ENCODE peak calls at places on chromosomes 12 and 14, in eight cellular contexts. R is natural killer cell; C is DMS153; U is lower lobe of right lung; T is iPS DF 6.9; A is Jurkat, Clone E6-1; X is stimulated activated CD8-positive, alpha-beta memory T cell treated with anti-CD3 and anti-CD28 coated beads, Interleukin-7, amount 100 ng/mL, for 1 hour; F is glutamatergic neuron. L is an unnamed sample.
A peak's percentile ranks its signal among the peaks of the same experiment; 100 is the strongest.

GRCh38 chr14:97602438-97603117 is 805.4 kb downstream of the VRK1 start:
- DNase-seq in X (peak; percentile 34), C (peak; percentile 24), A (peak; percentile 73), R (peak; percentile 34), F (no peak), T (no peak), U (no peak), L (no peak)

GRCh38 chr14:98218213-98218612 is 1053.8 kb downstream of the BCL11B start:
- DNase-seq in C (no peak), F (no peak), U (no peak), A (no peak), R (no peak), T (no peak), X (no peak), L (no peak)

GRCh38 chr12:64229240-64229639 is 7.1 kb upstream of the KICS2 start:
- DNase-seq in X (no peak), T (no peak), A (no peak), F (no peak), C (no peak), U (no peak), R (no peak), L (no peak)

GRCh38 chr12:102756564-102756963 is 160.5 kb downstream of the PAH start:
- DNase-seq in X (no peak), A (no peak), R (no peak), U (no peak), C (peak; percentile 72), F (no peak), T (no peak), L (no peak)

GRCh38 chr14:31834616-31835015 is 242.5 kb upstream of the ARHGAP5 start:
- DNase-seq in U (no peak), C (peak; percentile 35), R (no peak), X (no peak), F (no peak), A (no peak), T (no peak), L (peak; percentile 14)

GRCh38 chr12:111105294-111105693 is 184.9 kb upstream of the MYL2 start:
- DNase-seq in X (no peak), U (no peak), T (no peak), F (no peak), A (no peak), R (no peak), C (no peak), L (no peak)

GRCh38 chr14:23816371-23816770 is 137.2 kb upstream of the DHRS4 start:
- DNase-seq in R (no peak), X (no peak), F (no peak), A (no peak), T (no peak), C (no peak), U (no peak), L (no peak)

GRCh38 chr14:90644882-90645281 is 171.3 kb downstream of the TTC7B start:
- DNase-seq in U (no peak), X (no peak), R (no peak), A (no peak), F (no peak), T (no peak), C (no peak), L (no peak)

GRCh38 chr12:121001060-121001459 is 15.2 kb downstream of the C12orf43 start:
- DNase-seq in U (peak; percentile 37), R (no peak), X (no peak), C (no peak), T (no peak), F (no peak), A (peak; percentile 63), L (no peak)

GRCh38 chr12:110157539-110157938 is 33.4 kb downstream of the IFT81 start:
- DNase-seq in A (no peak), T (no peak), X (no peak), F (no peak), R (no peak), U (no peak), C (no peak), L (no peak)

GRCh38 chr12:16504200-16504599 is 101.8 kb downstream of the LMO3 start:
- DNase-seq in A (no peak), R (no peak), T (no peak), U (no peak), X (no peak), F (no peak), C (no peak), L (no peak)

GRCh38 chr12:65561798-65562382 is 262.4 kb upstream of the HMGA2 start:
- DNase-seq in T (no peak), R (no peak), U (no peak), F (no peak), C (no peak), X (no peak), A (no peak), L (no peak)

GRCh38 chr12:95100264-95101190 is 27.1 kb upstream of the NR2C1 start:
- DNase-seq in C (no peak), F (no peak), R (no peak), X (no peak), U (no peak), T (no peak), A (no peak), L (no peak)

GRCh38 chr12:124466200-124467128 is 100.9 kb downstream of the NCOR2 start:
- DNase-seq in C (no peak), R (peak; percentile 88), F (no peak), T (no peak), U (peak; percentile 74), X (peak; percentile 73), A (peak; percentile 90), L (peak; percentile 48)

GRCh38 chr14:77562681-77563080 is 53.8 kb downstream of the SPTLC2 start:
- DNase-seq in T (no peak), U (no peak), C (no peak), A (no peak), F (no peak), X (no peak), R (no peak), L (peak; percentile 77)

GRCh38 chr14:69353168-69353567 is 44.9 kb downstream of the ERH start:
- DNase-seq in X (no peak), T (no peak), A (no peak), C (no peak), R (no peak), F (no peak), U (no peak), L (no peak)

GRCh38 chr14:66078031-66078430 is 408.1 kb upstream of the CCDC196 start:
- DNase-seq in X (no peak), A (no peak), C (peak; percentile 64), T (no peak), R (no peak), F (no peak), U (no peak), L (no peak)

GRCh38 chr14:93965287-93965821 is 11.0 kb downstream of the ASB2 start:
- DNase-seq in X (no peak), C (no peak), T (no peak), F (no peak), A (no peak), U (no peak), R (no peak), L (peak; percentile 82)

GRCh38 chr14:81485372-81485771 is 48.3 kb downstream of the SEL1L start:
- DNase-seq in U (no peak), X (no peak), C (no peak), R (no peak), A (no peak), T (no peak), F (no peak), L (no peak)

GRCh38 chr14:92959189-92959531 is 36.2 kb downstream of the CHGA start:
- DNase-seq in X (no peak), F (peak; percentile 84), A (no peak), C (peak; percentile 40), T (no peak), R (no peak), U (no peak), L (no peak)

L was measured in non-pigmented ciliary epithelial cell.